ENCODE peak calls at places on chromosomes 13 and 19, in seven cellular contexts. L, D, W, B, M, E and O are unnamed samples.

GRCh38 chr13:52780092-52780491 is 40.5 kb upstream of the CNMD start:
- DNase-seq in L (no peak), D (no peak), W (no peak), B (no peak), M (no peak), E (no peak), O (no peak)

GRCh38 chr13:59906413-59907027 is 257.2 kb downstream of the DIAPH3 start:
- DNase-seq in L (no peak), D (peak; percentile 55), W (peak; percentile 10), B (peak; percentile 46), M (peak; percentile 52), E (peak; percentile 54), O (peak; percentile 71)

GRCh38 chr19:14102102-14102696 is 11.6 kb upstream of the SAMD1 start:
- DNase-seq in L (no peak), D (no peak), W (no peak), B (no peak), M (no peak), E (no peak), O (no peak)

GRCh38 chr13:47005761-47006414 is 109.0 kb upstream of the HTR2A start:
- DNase-seq in L (no peak), D (peak; percentile 70), W (no peak), B (no peak), M (no peak), E (peak; percentile 58), O (no peak)

GRCh38 chr19:11130824-11131455 is 24.6 kb downstream of the SPC24 start:
- DNase-seq in L (peak; percentile 26), D (peak; percentile 74), W (peak; percentile 58), B (peak; percentile 85), M (peak; percentile 90), E (peak; percentile 79), O (peak; percentile 78)

GRCh38 chr19:34256835-34257558 is 2.6 kb downstream of the GARRE1 start:
- DNase-seq in L (no peak), D (peak; percentile 41), W (no peak), B (no peak), M (no peak), E (no peak), O (peak; percentile 78)

GRCh38 chr13:113837554-113838355 is 26.1 kb downstream of the GAS6 start:
- DNase-seq in L (no peak), D (peak; percentile 99), W (peak; percentile 30), B (no peak), M (peak; percentile 68), E (peak; percentile 99), O (peak; percentile 98)

GRCh38 chr19:55111238-55111831 is 6.1 kb downstream of the PPP1R12C start:
- DNase-seq in L (no peak), D (no peak), W (no peak), B (no peak), M (no peak), E (no peak), O (no peak)

GRCh38 chr13:40624338-40624737 is 42.1 kb downstream of the FOXO1 start:
- DNase-seq in L (no peak), D (peak; percentile 48), W (no peak), B (no peak), M (no peak), E (peak; percentile 40), O (no peak)

GRCh38 chr13:71866173-71867091 is 572 bp downstream of the DACH1 start:
- DNase-seq in L (no peak), D (peak; percentile 4), W (peak; percentile 21), B (peak; percentile 33), M (peak; percentile 32), E (no peak), O (peak; percentile 24)

GRCh38 chr13:111879719-111880118 is 187.2 kb upstream of the SOX1 start:
- DNase-seq in L (no peak), D (no peak), W (no peak), B (no peak), M (no peak), E (no peak), O (no peak)